ENCODE peak calls at places on chromosomes 2 and 18, in four cellular contexts. One of them, this sample, is unnamed.
A peak's percentile ranks its signal among the peaks of the same experiment; 100 is the strongest.

GRCh38 chr18:26206488-26206887 is 19.8 kb upstream of the TAF4B start:
- DNase-seq in mammary epithelial cell: no peak
- DNase-seq in GM23248: no peak
- DNase-seq in K562: no peak
- DNase-seq in this sample: no peak

GRCh38 chr2:199975297-199975895 is 20.0 kb downstream of the MAIP1 start:
- DNase-seq in mammary epithelial cell: no peak
- DNase-seq in GM23248: peak; percentile 68
- DNase-seq in K562: no peak
- DNase-seq in this sample: no peak

GRCh38 chr2:234863043-234863934 is 88.5 kb upstream of the SH3BP4 start:
- DNase-seq in mammary epithelial cell: peak; percentile 64
- DNase-seq in GM23248: peak; percentile 81
- DNase-seq in K562: no peak
- DNase-seq in this sample: peak; percentile 44

GRCh38 chr2:126175222-126175621 is 480.7 kb upstream of the GYPC start:
- DNase-seq in mammary epithelial cell: no peak
- DNase-seq in GM23248: no peak
- DNase-seq in K562: no peak
- DNase-seq in this sample: no peak

GRCh38 chr2:39408351-39409136 is 28.5 kb downstream of the MAP4K3 start:
- DNase-seq in mammary epithelial cell: no peak
- DNase-seq in GM23248: no peak
- DNase-seq in K562: no peak
- DNase-seq in this sample: no peak

GRCh38 chr2:183244300-183244849 is 120.1 kb downstream of the NUP35 start:
- DNase-seq in mammary epithelial cell: no peak
- DNase-seq in GM23248: no peak
- DNase-seq in K562: no peak
- DNase-seq in this sample: no peak

GRCh38 chr2:33225350-33225749 is 251.1 kb upstream of the RASGRP3 start:
- DNase-seq in mammary epithelial cell: no peak
- DNase-seq in GM23248: no peak
- DNase-seq in K562: no peak
- DNase-seq in this sample: no peak

GRCh38 chr2:48600204-48600813 is 17.3 kb upstream of the GTF2A1L start:
- DNase-seq in mammary epithelial cell: peak; percentile 32
- DNase-seq in GM23248: peak; percentile 65
- DNase-seq in K562: peak; percentile 32
- DNase-seq in this sample: no peak

GRCh38 chr2:86441789-86442641 is 844 bp downstream of the KDM3A start:
- DNase-seq in mammary epithelial cell: peak; percentile 46
- DNase-seq in GM23248: peak; percentile 80
- DNase-seq in K562: peak; percentile 74
- DNase-seq in this sample: no peak

GRCh38 chr2:45691600-45691999 is 40.1 kb downstream of the PRKCE start:
- DNase-seq in mammary epithelial cell: no peak
- DNase-seq in GM23248: no peak
- DNase-seq in K562: no peak
- DNase-seq in this sample: no peak

GRCh38 chr2:136444323-136444722 is 321.0 kb upstream of the THSD7B start:
- DNase-seq in mammary epithelial cell: no peak
- DNase-seq in GM23248: peak; percentile 9
- DNase-seq in K562: no peak
- DNase-seq in this sample: no peak

GRCh38 chr18:74373428-74373827 is 57.8 kb downstream of the C18orf63 start:
- DNase-seq in mammary epithelial cell: no peak
- DNase-seq in GM23248: no peak
- DNase-seq in K562: no peak
- DNase-seq in this sample: no peak

GRCh38 chr2:198638579-198638978 is 819.2 kb downstream of the SATB2 start:
- DNase-seq in mammary epithelial cell: no peak
- DNase-seq in GM23248: peak; percentile 54
- DNase-seq in K562: no peak
- DNase-seq in this sample: no peak

GRCh38 chr2:64914735-64915509 is 74.3 kb upstream of the SLC1A4 start:
- DNase-seq in mammary epithelial cell: no peak
- DNase-seq in GM23248: peak; percentile 35
- DNase-seq in K562: no peak
- DNase-seq in this sample: no peak

GRCh38 chr2:217195658-217196446 is 336.0 kb upstream of the TNP1 start:
- DNase-seq in mammary epithelial cell: no peak
- DNase-seq in GM23248: no peak
- DNase-seq in K562: no peak
- DNase-seq in this sample: no peak

GRCh38 chr2:65922030-65922429 is 489.6 kb upstream of the SPRED2 start:
- DNase-seq in mammary epithelial cell: no peak
- DNase-seq in GM23248: no peak
- DNase-seq in K562: no peak
- DNase-seq in this sample: no peak

GRCh38 chr2:177842243-177842642 is 230.3 kb downstream of the PDE11A start:
- DNase-seq in mammary epithelial cell: no peak
- DNase-seq in GM23248: no peak
- DNase-seq in K562: no peak
- DNase-seq in this sample: no peak

GRCh38 chr2:74343316-74343715 is at the start of gene SLC4A5:
- DNase-seq in mammary epithelial cell: no peak
- DNase-seq in GM23248: no peak
- DNase-seq in K562: no peak
- DNase-seq in this sample: no peak

GRCh38 chr2:241018051-241018891 is 19.9 kb downstream of the SNED1 start:
- DNase-seq in mammary epithelial cell: peak; percentile 35
- DNase-seq in GM23248: peak; percentile 16
- DNase-seq in K562: no peak
- DNase-seq in this sample: no peak

GRCh38 chr2:177322801-177323261 is 58.3 kb upstream of the NFE2L2 start:
- DNase-seq in mammary epithelial cell: peak; percentile 89
- DNase-seq in GM23248: no peak
- DNase-seq in K562: no peak
- DNase-seq in this sample: peak; percentile 86

GRCh38 chr2:29314816-29315571 is 199.8 kb downstream of the CLIP4 start:
- DNase-seq in mammary epithelial cell: no peak
- DNase-seq in GM23248: peak; percentile 30
- DNase-seq in K562: no peak
- DNase-seq in this sample: no peak

GRCh38 chr2:121502781-121503180 is 27.9 kb upstream of the RNU4ATAC start:
- DNase-seq in mammary epithelial cell: peak; percentile 58
- DNase-seq in GM23248: peak; percentile 66
- DNase-seq in K562: no peak
- DNase-seq in this sample: no peak

GRCh38 chr2:104598636-104599035 is 255.3 kb upstream of the POU3F3 start:
- DNase-seq in mammary epithelial cell: no peak
- DNase-seq in GM23248: no peak
- DNase-seq in K562: no peak
- DNase-seq in this sample: no peak

GRCh38 chr2:127479866-127480743 is 46.2 kb downstream of the IWS1 start:
- DNase-seq in mammary epithelial cell: no peak
- DNase-seq in GM23248: no peak
- DNase-seq in K562: no peak
- DNase-seq in this sample: no peak

GRCh38 chr18:23793985-23794867 is 105.0 kb downstream of the LAMA3 start:
- DNase-seq in mammary epithelial cell: no peak
- DNase-seq in GM23248: no peak
- DNase-seq in K562: no peak
- DNase-seq in this sample: no peak

GRCh38 chr2:169348321-169349002 is 13.9 kb downstream of the LRP2 start:
- DNase-seq in mammary epithelial cell: no peak
- DNase-seq in GM23248: no peak
- DNase-seq in K562: no peak
- DNase-seq in this sample: no peak

GRCh38 chr2:210718503-210718902 is 162.1 kb downstream of the CPS1 start:
- DNase-seq in mammary epithelial cell: no peak
- DNase-seq in GM23248: no peak
- DNase-seq in K562: no peak
- DNase-seq in this sample: no peak

GRCh38 chr2:33441235-33441810 is 35.1 kb upstream of the RASGRP3 start:
- DNase-seq in mammary epithelial cell: peak; percentile 51
- DNase-seq in GM23248: peak; percentile 84
- DNase-seq in K562: peak; percentile 23
- DNase-seq in this sample: no peak

GRCh38 chr2:3131636-3132326 is 245.8 kb downstream of the EIPR1 start:
- DNase-seq in mammary epithelial cell: no peak
- DNase-seq in GM23248: peak; percentile 5
- DNase-seq in K562: no peak
- DNase-seq in this sample: no peak

DNA sequence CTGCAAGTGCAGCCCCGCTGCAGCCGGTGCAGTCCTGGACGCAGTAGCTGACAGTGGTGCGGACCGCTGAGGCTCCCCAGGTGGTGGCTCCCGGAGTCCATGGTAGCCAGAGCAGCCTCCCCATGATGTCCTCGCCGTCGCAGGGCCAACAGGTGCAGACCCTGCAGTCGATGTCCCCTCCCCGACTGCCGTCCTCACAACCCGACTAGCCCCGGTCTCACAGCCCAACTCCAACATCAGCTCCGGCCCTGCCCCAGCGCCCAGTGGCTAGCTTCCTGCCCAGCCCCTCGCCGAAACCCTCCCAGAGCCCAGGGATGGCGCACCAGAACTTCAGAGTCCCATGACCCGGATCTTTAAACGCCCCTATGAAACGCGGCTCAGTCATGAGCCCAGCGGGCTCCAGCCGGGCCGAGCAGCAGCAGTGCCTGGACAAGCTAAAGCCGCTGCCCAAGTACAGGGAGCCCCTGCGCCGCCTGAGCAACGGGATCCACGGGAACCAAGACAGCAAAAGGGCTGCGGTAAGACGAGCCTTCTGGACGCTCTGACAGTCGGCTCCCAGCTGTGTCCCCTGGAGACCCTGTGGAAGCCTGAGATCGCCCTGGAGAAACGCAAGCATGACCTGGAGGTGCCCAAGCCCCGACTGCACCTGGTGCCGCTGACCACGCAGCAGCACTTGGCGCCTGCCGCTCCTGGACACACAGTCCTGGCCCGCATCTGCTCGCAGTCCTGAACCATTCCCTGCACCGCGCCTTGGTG is 53.8 kb upstream of the TUBA3E start:
- DNase-seq in mammary epithelial cell: no peak
- DNase-seq in GM23248: no peak
- DNase-seq in K562: no peak
- DNase-seq in this sample: no peak
- TF ChIP-seq EZH2 in mammary epithelial cell: no peak
- TF ChIP-seq EZH2 in GM23248: no peak
- TF ChIP-seq EZH2 in K562: no peak
- TF ChIP-seq EZH2 in this sample: no peak

DNA sequence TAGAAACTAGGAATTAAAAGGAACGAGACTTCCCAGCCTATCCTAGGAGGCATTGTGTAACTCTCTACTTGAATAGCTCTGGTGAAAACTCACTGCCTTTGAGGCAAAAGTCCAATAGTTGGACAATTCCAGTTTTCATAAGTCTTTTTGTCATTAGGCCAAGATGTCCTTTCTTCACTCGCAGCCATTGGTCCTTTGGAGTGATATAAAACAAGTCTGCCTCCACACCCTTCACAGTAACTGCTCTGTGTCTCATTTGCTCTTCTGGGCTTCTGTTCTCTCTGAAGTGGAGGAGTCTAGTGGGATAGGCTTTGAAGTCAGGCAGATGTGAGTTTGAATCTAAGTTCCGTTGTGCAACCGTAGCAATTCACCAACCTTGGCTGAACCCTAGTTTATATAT is 28.2 kb downstream of the ANTXR1 start:
- DNase-seq in mammary epithelial cell: no peak
- DNase-seq in GM23248: peak; percentile 46
- DNase-seq in K562: no peak
- DNase-seq in this sample: no peak
- H3K36me3 ChIP-seq in mammary epithelial cell: no peaks in the 10 kb centered on the region
- H3K36me3 ChIP-seq in GM23248: peaks cover 58% of the 10 kb centered on the region
- H3K36me3 ChIP-seq in K562: no peaks in the 10 kb centered on the region
- H3K36me3 ChIP-seq in this sample: peaks cover 8% of the 10 kb centered on the region

GRCh38 chr18:8706981-8707940 is 1.9 kb downstream of the MTCL1 start:
- DNase-seq in mammary epithelial cell: peak; percentile 62
- DNase-seq in GM23248: peak; percentile 95
- DNase-seq in K562: no peak
- DNase-seq in this sample: no peak
- H3K79me2 ChIP-seq in mammary epithelial cell: peaks cover 51% of the 10 kb centered on the region
- H3K79me2 ChIP-seq in GM23248: peaks cover 54% of the 10 kb centered on the region
- H3K79me2 ChIP-seq in K562: peaks cover 3% of the 10 kb centered on the region
- H3K79me2 ChIP-seq in this sample: peaks cover 52% of the 10 kb centered on the region

DNA sequence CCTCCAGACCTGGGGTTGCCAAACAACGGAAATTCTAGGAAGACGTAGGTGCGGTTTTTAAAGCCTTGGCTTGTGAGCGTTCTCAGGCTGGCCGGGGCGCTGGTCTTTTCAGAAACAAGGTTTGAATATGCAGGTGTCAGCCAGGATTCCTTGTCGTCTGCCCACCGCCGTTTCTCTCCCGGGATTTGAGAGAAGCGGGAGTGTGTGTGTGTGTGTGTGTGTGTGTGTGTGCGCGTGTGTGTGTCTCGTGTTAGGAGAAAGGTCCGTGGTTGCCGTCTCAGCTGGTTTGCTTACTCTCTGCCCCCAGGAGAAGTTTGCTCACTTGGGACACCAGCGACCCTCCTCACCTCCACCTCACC is 1.0 kb upstream of the ONECUT2 start:
- DNase-seq in mammary epithelial cell: no peak
- DNase-seq in GM23248: no peak
- DNase-seq in K562: no peak
- DNase-seq in this sample: no peak
- TF ChIP-seq EZH2 in mammary epithelial cell: peak; percentile 71
- TF ChIP-seq EZH2 in GM23248: peak; percentile 62
- TF ChIP-seq EZH2 in K562: no peak
- TF ChIP-seq EZH2 in this sample: peak; percentile 51

DNA sequence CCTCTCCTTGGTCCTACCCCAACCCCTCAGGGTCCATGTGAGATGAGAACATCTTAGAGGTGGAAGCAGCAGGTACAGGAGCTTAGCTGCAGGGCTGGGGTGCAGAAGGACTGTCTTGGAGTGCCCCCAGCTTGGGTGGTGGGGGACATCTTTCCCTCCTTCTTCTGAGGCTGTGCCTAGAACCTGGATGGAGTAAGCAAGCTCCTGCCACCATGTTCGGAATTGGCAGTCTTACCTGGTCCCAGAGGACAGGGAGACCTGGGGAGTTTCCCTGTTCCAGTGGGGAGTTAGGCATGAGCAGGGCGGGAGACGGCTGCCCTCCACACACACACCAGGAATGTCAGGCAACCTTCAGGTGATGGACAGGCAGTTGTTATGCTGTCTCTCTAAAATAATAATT is 131.0 kb upstream of the COPS8 start:
- DNase-seq in mammary epithelial cell: no peak
- DNase-seq in GM23248: no peak
- DNase-seq in K562: no peak
- DNase-seq in this sample: no peak
- H3K36me3 ChIP-seq in mammary epithelial cell: no peaks in the 10 kb centered on the region
- H3K36me3 ChIP-seq in GM23248: no peaks in the 10 kb centered on the region
- H3K36me3 ChIP-seq in K562: no peaks in the 10 kb centered on the region
- H3K36me3 ChIP-seq in this sample: no peaks in the 10 kb centered on the region

GRCh38 chr2:151816858-151817257 is 11.4 kb downstream of the ARL5A start:
- DNase-seq in mammary epithelial cell: no peak
- DNase-seq in GM23248: no peak
- DNase-seq in K562: no peak
- DNase-seq in this sample: no peak
- H3K79me2 ChIP-seq in mammary epithelial cell: peaks cover 65% of the 10 kb centered on the region
- H3K79me2 ChIP-seq in GM23248: peaks cover 83% of the 10 kb centered on the region
- H3K79me2 ChIP-seq in K562: peaks cover 75% of the 10 kb centered on the region
- H3K79me2 ChIP-seq in this sample: peaks cover 61% of the 10 kb centered on the region

This sample was measured in keratinocyte.